ENCODE peak calls at places on chromosomes 2 and 18, in eight cellular contexts. One of them, this sample, is unnamed.

GRCh38 chr2:217966399-217967068 is 36.3 kb downstream of the TNS1 start:
- DNase-seq in H54: no peak
- DNase-seq in ovary: no peak
- DNase-seq in COR-L47: no peak
- DNase-seq in NCI-H774: no peak
- DNase-seq in RKO: no peak
- DNase-seq in stimulated activated CD4-positive, alpha-beta T cell treated with anti-CD3 and anti-CD28 coated beads, Interleukin-12 subunit alpha, Interleukin-12 subunit beta, amount 100 ng/mL, for 48 hours: no peak
- DNase-seq in NCI-H1436: no peak
- DNase-seq in this sample: no peak

GRCh38 chr2:144237845-144238637 is 281.9 kb downstream of the ZEB2 start:
- DNase-seq in H54: no peak
- DNase-seq in ovary: no peak
- DNase-seq in COR-L47: peak
- DNase-seq in NCI-H774: peak
- DNase-seq in RKO: no peak
- DNase-seq in stimulated activated CD4-positive, alpha-beta T cell treated with anti-CD3 and anti-CD28 coated beads, Interleukin-12 subunit alpha, Interleukin-12 subunit beta, amount 100 ng/mL, for 48 hours: no peak
- DNase-seq in NCI-H1436: no peak
- DNase-seq in this sample: no peak

GRCh38 chr2:240351826-240352426 is 83.5 kb upstream of the GPC1 start:
- DNase-seq in H54: no peak
- DNase-seq in ovary: no peak
- DNase-seq in COR-L47: no peak
- DNase-seq in NCI-H774: no peak
- DNase-seq in RKO: no peak
- DNase-seq in stimulated activated CD4-positive, alpha-beta T cell treated with anti-CD3 and anti-CD28 coated beads, Interleukin-12 subunit alpha, Interleukin-12 subunit beta, amount 100 ng/mL, for 48 hours: no peak
- DNase-seq in NCI-H1436: no peak
- DNase-seq in this sample: peak

GRCh38 chr2:181070119-181070833 is 89.9 kb downstream of the UBE2E3 start:
- DNase-seq in H54: peak
- DNase-seq in ovary: no peak
- DNase-seq in COR-L47: no peak
- DNase-seq in NCI-H774: no peak
- DNase-seq in RKO: peak
- DNase-seq in stimulated activated CD4-positive, alpha-beta T cell treated with anti-CD3 and anti-CD28 coated beads, Interleukin-12 subunit alpha, Interleukin-12 subunit beta, amount 100 ng/mL, for 48 hours: no peak
- DNase-seq in NCI-H1436: no peak
- DNase-seq in this sample: no peak

GRCh38 chr2:223914349-223914748 is 30.8 kb downstream of the WDFY1 start:
- DNase-seq in H54: no peak
- DNase-seq in ovary: no peak
- DNase-seq in COR-L47: no peak
- DNase-seq in NCI-H774: no peak
- DNase-seq in RKO: no peak
- DNase-seq in stimulated activated CD4-positive, alpha-beta T cell treated with anti-CD3 and anti-CD28 coated beads, Interleukin-12 subunit alpha, Interleukin-12 subunit beta, amount 100 ng/mL, for 48 hours: no peak
- DNase-seq in NCI-H1436: no peak
- DNase-seq in this sample: no peak

GRCh38 chr18:55477537-55478300 is 110.3 kb downstream of the TCF4 start:
- DNase-seq in H54: peak
- DNase-seq in ovary: no peak
- DNase-seq in COR-L47: peak
- DNase-seq in NCI-H774: peak
- DNase-seq in RKO: no peak
- DNase-seq in stimulated activated CD4-positive, alpha-beta T cell treated with anti-CD3 and anti-CD28 coated beads, Interleukin-12 subunit alpha, Interleukin-12 subunit beta, amount 100 ng/mL, for 48 hours: no peak
- DNase-seq in NCI-H1436: no peak
- DNase-seq in this sample: peak

GRCh38 chr2:197090713-197091367 is 164.3 kb upstream of the PGAP1 start:
- DNase-seq in H54: no peak
- DNase-seq in ovary: no peak
- DNase-seq in COR-L47: no peak
- DNase-seq in NCI-H774: no peak
- DNase-seq in RKO: no peak
- DNase-seq in stimulated activated CD4-positive, alpha-beta T cell treated with anti-CD3 and anti-CD28 coated beads, Interleukin-12 subunit alpha, Interleukin-12 subunit beta, amount 100 ng/mL, for 48 hours: no peak
- DNase-seq in NCI-H1436: no peak
- DNase-seq in this sample: no peak

GRCh38 chr18:8469793-8470192 is 139.4 kb upstream of the RAB12 start:
- DNase-seq in H54: no peak
- DNase-seq in ovary: no peak
- DNase-seq in COR-L47: no peak
- DNase-seq in NCI-H774: no peak
- DNase-seq in RKO: no peak
- DNase-seq in stimulated activated CD4-positive, alpha-beta T cell treated with anti-CD3 and anti-CD28 coated beads, Interleukin-12 subunit alpha, Interleukin-12 subunit beta, amount 100 ng/mL, for 48 hours: no peak
- DNase-seq in NCI-H1436: no peak
- DNase-seq in this sample: no peak

GRCh38 chr2:97669448-97669847 is at the start of gene C2orf92:
- DNase-seq in H54: no peak
- DNase-seq in ovary: no peak
- DNase-seq in COR-L47: no peak
- DNase-seq in NCI-H774: no peak
- DNase-seq in RKO: no peak
- DNase-seq in stimulated activated CD4-positive, alpha-beta T cell treated with anti-CD3 and anti-CD28 coated beads, Interleukin-12 subunit alpha, Interleukin-12 subunit beta, amount 100 ng/mL, for 48 hours: no peak
- DNase-seq in NCI-H1436: no peak
- DNase-seq in this sample: no peak

GRCh38 chr18:31042068-31042390 is 513 bp downstream of the DSC3 start:
- DNase-seq in H54: no peak
- DNase-seq in ovary: no peak
- DNase-seq in COR-L47: no peak
- DNase-seq in NCI-H774: no peak
- DNase-seq in RKO: no peak
- DNase-seq in stimulated activated CD4-positive, alpha-beta T cell treated with anti-CD3 and anti-CD28 coated beads, Interleukin-12 subunit alpha, Interleukin-12 subunit beta, amount 100 ng/mL, for 48 hours: no peak
- DNase-seq in NCI-H1436: no peak
- DNase-seq in this sample: no peak

GRCh38 chr18:59994357-59994756 is 94.6 kb downstream of the PMAIP1 start:
- DNase-seq in H54: no peak
- DNase-seq in ovary: no peak
- DNase-seq in COR-L47: peak
- DNase-seq in NCI-H774: no peak
- DNase-seq in RKO: peak
- DNase-seq in stimulated activated CD4-positive, alpha-beta T cell treated with anti-CD3 and anti-CD28 coated beads, Interleukin-12 subunit alpha, Interleukin-12 subunit beta, amount 100 ng/mL, for 48 hours: no peak
- DNase-seq in NCI-H1436: no peak
- DNase-seq in this sample: no peak

GRCh38 chr2:122805346-122805745 is 1049.9 kb downstream of the TSN start:
- DNase-seq in H54: no peak
- DNase-seq in ovary: no peak
- DNase-seq in COR-L47: no peak
- DNase-seq in NCI-H774: no peak
- DNase-seq in RKO: no peak
- DNase-seq in stimulated activated CD4-positive, alpha-beta T cell treated with anti-CD3 and anti-CD28 coated beads, Interleukin-12 subunit alpha, Interleukin-12 subunit beta, amount 100 ng/mL, for 48 hours: no peak
- DNase-seq in NCI-H1436: no peak
- DNase-seq in this sample: no peak

This sample was measured in NCI-H2107.